ENCODE peak calls at places on chromosomes 7 and 10, in seven cellular contexts. I, U, L, Z, N, P and K are unnamed samples. For H3K4me1, the result is how much of the 10 kb centered on the place peaks cover.

GRCh38 chr7:50807026-50807730 is 24.5 kb upstream of the GRB10 start:
- DNase-seq in I (no peak), U (no peak), L (no peak), N (peak), P (no peak), Z (no peak), K (no peak)

GRCh38 chr10:60413306-60414012 is 23.8 kb upstream of the ANK3 start:
- DNase-seq in Z (no peak), L (no peak), P (no peak), U (no peak), I (no peak), N (no peak), K (no peak)

GRCh38 chr10:94038024-94038423 is 44.3 kb downstream of the PLCE1 start:
- DNase-seq in L (no peak), Z (no peak), P (no peak), U (no peak), I (peak), N (peak), K (no peak)

GRCh38 chr10:31935678-31936077 is 7.0 kb upstream of the ARHGAP12 start:
- DNase-seq in I (no peak), U (no peak), N (no peak), Z (no peak), P (no peak), L (no peak), K (no peak)

GRCh38 chr7:159115601-159116501 is 28.8 kb downstream of the VIPR2 start:
- DNase-seq in U (no peak), I (no peak), P (no peak), N (no peak), Z (no peak), L (no peak), K (no peak)

GRCh38 chr10:104816501-104816900 is 175.4 kb downstream of the SORCS3 start:
- DNase-seq in Z (no peak), I (no peak), L (no peak), U (no peak), N (no peak), P (no peak), K (no peak)

GRCh38 chr7:28065308-28065707 is 115.3 kb downstream of the JAZF1 start:
- DNase-seq in P (no peak), I (no peak), U (no peak), L (no peak), Z (no peak), N (no peak), K (peak)

GRCh38 chr7:4204530-4205165 is 477.4 kb upstream of the FOXK1 start:
- DNase-seq in Z (no peak), L (no peak), I (peak), P (no peak), U (peak), N (no peak), K (no peak)

GRCh38 chr7:87369216-87369615 is 23.8 kb downstream of the CROT start:
- DNase-seq in U (no peak), N (no peak), P (no peak), L (no peak), Z (no peak), I (no peak), K (no peak)

DNA sequence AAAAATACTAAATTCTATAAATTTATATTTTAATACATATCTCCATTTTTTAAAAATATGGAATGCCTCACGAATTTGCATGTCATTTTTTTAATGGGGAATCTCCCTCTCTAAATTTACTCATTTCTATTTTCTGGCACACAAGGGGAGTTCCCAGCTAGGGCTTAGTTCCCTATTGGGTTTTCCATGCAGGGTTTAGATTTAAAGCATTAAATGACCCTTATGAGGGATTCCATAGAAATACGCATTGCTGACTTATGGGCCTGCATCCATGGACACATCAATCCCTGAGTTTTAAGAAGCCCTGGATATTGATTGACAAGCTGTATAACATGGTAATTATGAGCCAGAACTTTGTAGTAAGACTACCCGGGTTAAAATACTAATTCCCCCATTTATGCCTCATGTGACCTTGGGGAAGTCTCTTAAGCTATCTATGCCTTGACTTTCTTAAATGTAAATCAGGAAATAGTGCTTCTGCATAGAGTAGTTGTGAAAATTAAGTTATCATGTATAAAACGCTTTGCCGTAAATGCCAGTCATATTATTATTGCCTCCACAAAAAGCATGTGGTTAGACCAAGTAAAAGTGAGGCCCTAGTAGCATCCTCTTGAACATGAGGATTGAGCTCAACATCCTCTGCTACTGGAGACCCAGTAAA is 78.8 kb upstream of the ANKRD1 start:
- DNase-seq in U (no peak), N (no peak), P (no peak), L (no peak), I (no peak), Z (no peak), K (no peak)
- H3K4me1 ChIP-seq in U (under half), N (under half), P (under half), L (under half), I (under half), Z (under half), K (under half)

GRCh38 chr7:116231543-116232401 is 21.4 kb downstream of the TES start:
- DNase-seq in N (peak), L (no peak), P (no peak), U (no peak), Z (no peak), I (peak), K (peak)

GRCh38 chr7:116227678-116228239 is 17.4 kb downstream of the TES start:
- DNase-seq in N (peak), I (no peak), Z (no peak), U (no peak), P (no peak), L (no peak), K (no peak)

GRCh38 chr7:116228241-116228640 is 17.9 kb downstream of the TES start:
- DNase-seq in I (no peak), N (no peak), P (no peak), Z (no peak), U (no peak), L (no peak), K (no peak)

GRCh38 chr7:116230191-116231005 is 20.1 kb downstream of the TES start:
- DNase-seq in U (no peak), P (no peak), L (no peak), Z (no peak), N (no peak), I (no peak), K (no peak)

DNA sequence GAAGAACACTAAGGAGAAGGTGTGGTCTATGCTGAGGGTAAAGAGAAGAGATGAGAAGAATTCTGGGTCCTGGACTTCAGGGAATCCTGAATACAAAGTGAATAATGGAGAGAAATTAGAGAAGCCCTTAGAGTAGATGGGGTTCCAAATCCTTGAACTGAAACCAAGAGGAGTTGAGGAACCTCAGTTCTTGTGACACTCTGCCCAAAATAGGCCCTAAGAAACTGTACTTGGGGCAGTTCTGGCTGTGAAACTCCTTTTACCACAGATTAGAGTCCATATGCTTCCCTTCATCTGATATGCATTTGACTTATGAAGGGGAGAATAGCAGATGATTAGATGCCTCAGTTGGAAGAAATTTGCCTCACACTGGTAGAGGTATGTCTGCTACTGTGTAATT is 19.0 kb downstream of the TES start:
- DNase-seq in N (no peak), P (no peak), Z (no peak), I (no peak), U (no peak), L (no peak), K (no peak)
- H3K4me1 ChIP-seq in N (under half), P (under half), Z (under half), I (half or more), U (half or more), L (under half), K (under half)

GRCh38 chr10:89314676-89315075 is 12.8 kb downstream of the IFIT2 start:
- DNase-seq in Z (no peak), U (no peak), I (no peak), N (no peak), P (no peak), L (no peak), K (no peak)
- H3K4me1 ChIP-seq in Z (under half), U (under half), I (under half), N (under half), P (under half), L (under half), K (under half)

DNA sequence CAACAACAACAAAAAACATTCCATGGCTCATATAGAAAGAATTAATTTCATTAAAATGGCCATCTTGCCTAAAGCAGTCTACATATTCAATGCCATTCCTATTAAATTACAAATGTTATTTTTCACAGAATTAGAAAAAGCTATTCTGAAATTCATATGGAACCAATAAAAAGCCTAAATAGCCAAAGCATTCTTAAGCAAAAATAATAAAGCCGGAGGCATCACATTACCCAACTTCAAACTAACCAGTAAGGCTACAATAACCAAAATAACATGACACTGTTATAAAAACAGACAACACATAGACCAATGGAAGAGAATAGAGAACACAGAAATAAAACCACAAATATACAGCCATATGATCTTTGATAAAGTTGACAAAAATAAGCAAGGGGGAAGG is 330.4 kb downstream of the KIF20B start:
- DNase-seq in P (no peak), U (no peak), L (no peak), N (no peak), Z (no peak), I (no peak), K (no peak)
- H3K4me1 ChIP-seq in P (under half), U (under half), L (under half), N (under half), Z (under half), I (under half), K (under half)

GRCh38 chr10:124640538-124641231 is 103.5 kb downstream of the FAM53B start:
- DNase-seq in I (no peak), N (no peak), P (no peak), U (no peak), L (no peak), Z (no peak), K (no peak)
- H3K4me1 ChIP-seq in I (under half), N (under half), P (half or more), U (half or more), L (under half), Z (half or more), K (under half)

GRCh38 chr10:79133386-79133785 is 64.6 kb downstream of the ZMIZ1 start:
- DNase-seq in N (no peak), L (no peak), I (no peak), P (no peak), Z (no peak), U (no peak), K (no peak)
- H3K4me1 ChIP-seq in N (under half), L (under half), I (half or more), P (under half), Z (under half), U (under half), K (under half)